ENCODE peak calls at places on chromosomes 12 and 14, in seven cellular contexts. N, T, V, A, H, S and Y are unnamed samples.

GRCh38 chr14:69968151-69968550 is 88.9 kb downstream of the SMOC1 start:
- DNase-seq in A (no peak), S (no peak), N (no peak), H (no peak), T (no peak), V (no peak), Y (no peak)

GRCh38 chr12:42372154-42372791 is 46.3 kb downstream of the PPHLN1 start:
- DNase-seq in S (no peak), V (peak; percentile 56), T (peak; percentile 46), H (no peak), A (no peak), N (peak; percentile 49), Y (peak; percentile 35)

GRCh38 chr12:105109465-105110212 is 2.1 kb downstream of the WASHC4 start:
- DNase-seq in N (peak; percentile 58), H (no peak), A (no peak), T (no peak), V (peak; percentile 26), S (no peak), Y (peak; percentile 29)

GRCh38 chr12:6685814-6686213 is 3.4 kb downstream of the ZNF384 start:
- DNase-seq in A (no peak), V (no peak), H (no peak), N (no peak), S (no peak), T (no peak), Y (no peak)

GRCh38 chr14:29215853-29216252 is 449.3 kb downstream of the FOXG1 start:
- DNase-seq in H (no peak), N (peak; percentile 13), S (no peak), T (no peak), V (peak; percentile 67), A (no peak), Y (no peak)

GRCh38 chr12:67269632-67270578 is 747 bp downstream of the CAND1 start:
- DNase-seq in A (no peak), V (peak; percentile 22), S (peak; percentile 27), T (peak; percentile 27), H (no peak), N (peak; percentile 4), Y (no peak)

GRCh38 chr14:20632448-20632830 is 9.1 kb downstream of the OR6S1 start:
- DNase-seq in N (no peak), S (no peak), H (no peak), T (peak; percentile 46), A (no peak), V (no peak), Y (no peak)

GRCh38 chr12:2535583-2536187 is 259.1 kb upstream of the FKBP4 start:
- DNase-seq in T (no peak), H (no peak), S (no peak), A (no peak), N (peak; percentile 8), V (no peak), Y (no peak)

GRCh38 chr12:132217371-132217770 is 73.1 kb downstream of the NOC4L start:
- DNase-seq in S (no peak), A (no peak), N (no peak), T (no peak), H (no peak), V (no peak), Y (no peak)

GRCh38 chr12:24198936-24199644 is 249.6 kb upstream of the SOX5 start:
- DNase-seq in T (no peak), H (no peak), N (no peak), V (peak; percentile 11), A (no peak), S (no peak), Y (peak; percentile 11)

GRCh38 chr14:23638414-23639047 is 2.4 kb downstream of the DHRS2 start:
- DNase-seq in T (peak; percentile 3), V (no peak), A (no peak), H (no peak), N (no peak), S (no peak), Y (no peak)

GRCh38 chr12:122870867-122871664 is 24.9 kb downstream of the VPS37B start:
- DNase-seq in N (no peak), S (no peak), V (peak; percentile 76), A (no peak), T (no peak), H (peak; percentile 79), Y (no peak)

GRCh38 chr12:93376436-93377251 is 1.1 kb upstream of the NUDT4 start:
- DNase-seq in A (no peak), N (no peak), S (no peak), V (peak; percentile 59), T (peak; percentile 34), H (no peak), Y (no peak)

GRCh38 chr12:20369164-20370000 is 1.0 kb downstream of the PDE3A start:
- DNase-seq in T (peak; percentile 6), H (peak; percentile 81), V (peak; percentile 54), S (no peak), N (no peak), A (no peak), Y (no peak)

GRCh38 chr12:47808574-47809380 is 10.9 kb downstream of the HDAC7 start:
- DNase-seq in A (no peak), H (no peak), V (no peak), N (peak; percentile 54), T (no peak), S (no peak), Y (no peak)

GRCh38 chr12:46383654-46384450 is 11.3 kb upstream of the SLC38A2 start:
- DNase-seq in A (peak; percentile 87), V (peak; percentile 98), H (peak; percentile 97), N (peak; percentile 74), S (peak; percentile 45), T (peak; percentile 27), Y (peak; percentile 79)

GRCh38 chr12:24463392-24463791 is 485.5 kb downstream of the BCAT1 start:
- DNase-seq in T (no peak), N (no peak), A (no peak), H (no peak), S (no peak), V (no peak), Y (no peak)

GRCh38 chr14:63383776-63384367 is 65.1 kb upstream of the GPHB5 start:
- DNase-seq in N (no peak), A (no peak), T (peak; percentile 45), V (no peak), H (no peak), S (no peak), Y (no peak)

GRCh38 chr12:4275869-4276253 is 2.3 kb downstream of the CCND2 start:
- DNase-seq in H (no peak), A (no peak), T (no peak), V (no peak), S (no peak), N (no peak), Y (no peak)

GRCh38 chr14:100451264-100451663 is 128.1 kb downstream of the SLC25A47 start:
- DNase-seq in H (no peak), V (no peak), S (no peak), N (no peak), A (no peak), T (no peak), Y (no peak)

GRCh38 chr12:28463396-28463795 is 273.1 kb downstream of the CCDC91 start:
- DNase-seq in T (no peak), A (no peak), N (no peak), V (no peak), H (no peak), S (no peak), Y (no peak)

GRCh38 chr12:69524331-69524630 is 54.1 kb downstream of the FRS2 start:
- DNase-seq in T (no peak), V (no peak), N (no peak), H (no peak), A (no peak), S (no peak), Y (no peak)

GRCh38 chr14:102042699-102043098 is 44.1 kb downstream of the HSP90AA1 start:
- DNase-seq in S (no peak), V (no peak), N (no peak), H (no peak), T (no peak), A (no peak), Y (no peak)

GRCh38 chr12:10130042-10130441 is at the start of gene CLEC7A:
- DNase-seq in S (no peak), V (no peak), H (no peak), A (no peak), N (no peak), T (peak; percentile 47), Y (no peak)

GRCh38 chr12:45234134-45234865 is 18.4 kb downstream of the ANO6 start:
- DNase-seq in T (no peak), A (peak; percentile 96), V (peak; percentile 98), H (no peak), N (peak; percentile 96), S (no peak), Y (peak; percentile 85)

GRCh38 chr14:44640416-44640815 is 133.3 kb upstream of the FSCB start:
- DNase-seq in H (no peak), S (no peak), T (no peak), N (no peak), A (no peak), V (no peak), Y (no peak)

GRCh38 chr14:90381999-90382451 is 14.8 kb upstream of the CALM1 start:
- DNase-seq in T (no peak), S (no peak), H (no peak), N (no peak), A (no peak), V (no peak), Y (no peak)

GRCh38 chr14:25042362-25043299 is 7.3 kb downstream of the STXBP6 start:
- DNase-seq in N (peak; percentile 3), T (no peak), A (no peak), V (peak; percentile 73), H (no peak), S (no peak), Y (peak; percentile 15)

GRCh38 chr12:131213896-131214442 is 260.3 kb downstream of the ADGRD1 start:
- DNase-seq in N (no peak), T (no peak), H (no peak), A (no peak), V (no peak), S (no peak), Y (no peak)

GRCh38 chr14:83594874-83595273 is 1935.1 kb upstream of the FLRT2 start:
- DNase-seq in S (no peak), H (no peak), T (no peak), V (no peak), N (no peak), A (no peak), Y (no peak)

GRCh38 chr12:54394281-54394719 is 9.8 kb upstream of the ZNF385A start:
- DNase-seq in H (no peak), S (no peak), V (peak; percentile 72), T (no peak), A (no peak), N (peak; percentile 42), Y (peak; percentile 6)

GRCh38 chr12:121061831-121062230 is 22.8 kb upstream of the OASL start:
- DNase-seq in V (peak; percentile 43), T (no peak), N (no peak), A (no peak), S (no peak), H (no peak), Y (no peak)

GRCh38 chr14:59321184-59321952 is 132.9 kb downstream of the DAAM1 start:
- DNase-seq in H (no peak), V (peak; percentile 75), N (peak; percentile 37), A (no peak), S (no peak), T (no peak), Y (no peak)

GRCh38 chr14:49687942-49688700 is at the start of gene POLE2:
- DNase-seq in T (peak; percentile 89), V (peak; percentile 58), H (peak; percentile 89), N (peak; percentile 9), S (peak; percentile 76), A (no peak), Y (peak; percentile 9)

GRCh38 chr12:32211769-32212156 is 105.1 kb downstream of the BICD1 start:
- DNase-seq in H (no peak), A (no peak), T (no peak), V (no peak), S (no peak), N (no peak), Y (no peak)

GRCh38 chr14:65277027-65277426 is 135.5 kb upstream of the FUT8 start:
- DNase-seq in S (no peak), V (no peak), N (no peak), T (no peak), A (no peak), H (no peak), Y (no peak)

GRCh38 chr14:29444805-29445204 is 482.8 kb downstream of the PRKD1 start:
- DNase-seq in V (peak; percentile 90), N (no peak), T (no peak), A (no peak), H (no peak), S (no peak), Y (no peak)